ENCODE peak calls at places on chromosomes 4 and X, in five cellular contexts. M is activated naive CD4-positive, alpha-beta T cell; B is neural crest cell; Q is stimulated activated CD8-positive, alpha-beta memory T cell treated with anti-CD3 and anti-CD28 coated beads, Interleukin-12 subunit alpha, Interleukin-12 subunit beta, amount 100 ng/mL, for 1 hour; G is astrocyte of the spinal cord. X is an unnamed sample.

GRCh38 chr4:56424697-56425514 is 10.5 kb downstream of the PPAT start:
- DNase-seq in B (no peak), M (peak; percentile 11), G (peak; percentile 46), Q (peak; percentile 38), X (peak; percentile 64)

GRCh38 chrX:153523269-153523668 is 5.8 kb downstream of the ATP2B3 start:
- DNase-seq in M (no peak), Q (no peak), G (no peak), B (no peak), X (no peak)

GRCh38 chr4:140944539-140944938 is 188.4 kb upstream of the TBC1D9 start:
- DNase-seq in G (peak; percentile 76), B (no peak), M (no peak), Q (no peak), X (no peak)

GRCh38 chr4:183118585-183118984 is 19.5 kb downstream of the WWC2 start:
- DNase-seq in Q (no peak), G (peak; percentile 86), B (no peak), M (no peak), X (no peak)

GRCh38 chrX:138711399-138712347 is at the start of gene FGF13:
- DNase-seq in G (peak; percentile 4), B (peak; percentile 50), Q (no peak), M (no peak), X (peak; percentile 0)

GRCh38 chrX:83511208-83511607 is 3.1 kb downstream of the POU3F4 start:
- DNase-seq in B (no peak), M (no peak), G (peak; percentile 64), Q (no peak), X (no peak)

GRCh38 chr4:158791588-158791987 is 22.8 kb downstream of the FNIP2 start:
- DNase-seq in G (no peak), B (no peak), M (no peak), Q (no peak), X (no peak)

GRCh38 chrX:103635436-103635835 is 6.7 kb downstream of the TCEAL1 start:
- DNase-seq in Q (no peak), B (no peak), G (no peak), M (no peak), X (no peak)

GRCh38 chrX:153693216-153694086 is 5.7 kb downstream of the SLC6A8 start:
- DNase-seq in B (no peak), Q (no peak), G (no peak), M (no peak), X (no peak)

GRCh38 chr4:3026531-3026930 is 47.8 kb downstream of the HTT-AS start:
- DNase-seq in G (no peak), B (no peak), M (no peak), Q (no peak), X (no peak)

GRCh38 chr4:123449780-123450179 is 53.2 kb downstream of the SPRY1 start:
- DNase-seq in G (peak; percentile 53), Q (no peak), B (no peak), M (no peak), X (peak; percentile 70)

GRCh38 chr4:54543088-54543795 is 114.5 kb upstream of the KIT start:
- DNase-seq in G (peak; percentile 87), B (no peak), M (no peak), Q (no peak), X (no peak)

GRCh38 chrX:148535639-148536038 is 35.2 kb downstream of the AFF2 start:
- DNase-seq in Q (no peak), B (no peak), G (no peak), M (no peak), X (no peak)

GRCh38 chrX:73455171-73455570 is 8.3 kb downstream of the CDX4 start:
- DNase-seq in Q (no peak), B (no peak), G (no peak), M (no peak), X (no peak)

GRCh38 chr4:148477276-148477675 is 35.1 kb upstream of the NR3C2 start:
- DNase-seq in M (no peak), B (no peak), Q (no peak), G (no peak), X (no peak)

GRCh38 chr4:74307163-74307562 is 1.1 kb upstream of the EPGN start:
- DNase-seq in B (no peak), G (no peak), Q (no peak), M (no peak), X (no peak)

GRCh38 chr4:186225848-186226247 is 1.5 kb upstream of the KLKB1 start:
- DNase-seq in B (no peak), M (no peak), G (no peak), Q (no peak), X (no peak)

GRCh38 chr4:169099775-169100180 is 89.7 kb upstream of the CBR4 start:
- DNase-seq in Q (no peak), B (no peak), M (no peak), G (peak; percentile 93), X (peak; percentile 17)

GRCh38 chrX:131393426-131393825 is 104.3 kb upstream of the IGSF1 start:
- DNase-seq in B (no peak), M (no peak), G (no peak), Q (no peak), X (no peak)

GRCh38 chr4:173281001-173281400 is 53.2 kb downstream of the HMGB2 start:
- DNase-seq in M (no peak), G (no peak), B (no peak), Q (no peak), X (no peak)

GRCh38 chr4:140877781-140878180 is 121.6 kb upstream of the TBC1D9 start:
- DNase-seq in B (no peak), M (no peak), Q (no peak), G (no peak), X (no peak)

GRCh38 chrX:24110049-24110448 is 39.5 kb upstream of the ZFX start:
- DNase-seq in B (no peak), G (no peak), Q (no peak), M (no peak), X (no peak)

GRCh38 chr4:103008875-103009729 is 10.4 kb downstream of the SLC9B1 start:
- DNase-seq in G (peak; percentile 75), B (no peak), Q (no peak), M (no peak), X (peak; percentile 83)

GRCh38 chr4:147060171-147060931 is 114.7 kb upstream of the TTC29 start:
- DNase-seq in G (peak; percentile 92), B (no peak), Q (no peak), M (no peak), X (no peak)

GRCh38 chr4:55681430-55681829 is 45.3 kb upstream of the NMU start:
- DNase-seq in M (no peak), B (no peak), Q (no peak), G (no peak), X (no peak)

GRCh38 chrX:28126886-28127285 is 145.6 kb upstream of the DCAF8L1 start:
- DNase-seq in Q (no peak), M (no peak), B (no peak), G (no peak), X (no peak)